ENCODE peak calls at places on chromosome 6, in ten cellular contexts. One of them, this sample, is unnamed.

GRCh38 chr6:11126876-11127275 is 15.4 kb upstream of the ERVFRD-1 start:
- DNase-seq in cardiac fibroblast: peak
- DNase-seq in AG10803: peak
- DNase-seq in AG09309: no peak
- DNase-seq in B cell: no peak
- DNase-seq in breast epithelium: no peak
- DNase-seq in mesothelial cell of epicardium: no peak
- DNase-seq in tibial nerve: no peak
- DNase-seq in H9: peak
- DNase-seq in fibroblast of the aortic adventitia: peak
- DNase-seq in this sample: no peak

GRCh38 chr6:168609026-168609685 is 168.2 kb downstream of the SMOC2 start:
- DNase-seq in H9: no peak
- DNase-seq in AG10803: no peak
- DNase-seq in breast epithelium: no peak
- DNase-seq in mesothelial cell of epicardium: no peak
- DNase-seq in AG09309: no peak
- DNase-seq in fibroblast of the aortic adventitia: no peak
- DNase-seq in cardiac fibroblast: no peak
- DNase-seq in B cell: no peak
- DNase-seq in tibial nerve: no peak
- DNase-seq in this sample: no peak

GRCh38 chr6:36455486-36456027 is 12.8 kb downstream of the KCTD20 start:
- DNase-seq in tibial nerve: no peak
- DNase-seq in breast epithelium: no peak
- DNase-seq in B cell: no peak
- DNase-seq in AG10803: no peak
- DNase-seq in cardiac fibroblast: no peak
- DNase-seq in mesothelial cell of epicardium: no peak
- DNase-seq in AG09309: no peak
- DNase-seq in H9: no peak
- DNase-seq in fibroblast of the aortic adventitia: no peak
- DNase-seq in this sample: no peak

GRCh38 chr6:53465732-53466131 is 79.2 kb downstream of the GCLC start:
- DNase-seq in B cell: no peak
- DNase-seq in AG10803: no peak
- DNase-seq in H9: no peak
- DNase-seq in fibroblast of the aortic adventitia: no peak
- DNase-seq in mesothelial cell of epicardium: no peak
- DNase-seq in breast epithelium: peak
- DNase-seq in AG09309: no peak
- DNase-seq in cardiac fibroblast: no peak
- DNase-seq in tibial nerve: no peak
- DNase-seq in this sample: no peak

GRCh38 chr6:82385102-82385501 is 21.5 kb downstream of the TPBG start:
- DNase-seq in AG09309: no peak
- DNase-seq in B cell: no peak
- DNase-seq in fibroblast of the aortic adventitia: no peak
- DNase-seq in breast epithelium: no peak
- DNase-seq in cardiac fibroblast: no peak
- DNase-seq in mesothelial cell of epicardium: no peak
- DNase-seq in AG10803: no peak
- DNase-seq in H9: no peak
- DNase-seq in tibial nerve: no peak
- DNase-seq in this sample: no peak

GRCh38 chr6:28225056-28225834 is at the start of gene ZSCAN9:
- DNase-seq in cardiac fibroblast: peak
- DNase-seq in B cell: peak
- DNase-seq in AG10803: peak
- DNase-seq in H9: peak
- DNase-seq in tibial nerve: peak
- DNase-seq in breast epithelium: peak
- DNase-seq in mesothelial cell of epicardium: peak
- DNase-seq in AG09309: peak
- DNase-seq in fibroblast of the aortic adventitia: peak
- DNase-seq in this sample: peak

GRCh38 chr6:3237761-3238662 is 10.6 kb upstream of the TUBB2B start:
- DNase-seq in mesothelial cell of epicardium: no peak
- DNase-seq in AG09309: no peak
- DNase-seq in breast epithelium: no peak
- DNase-seq in tibial nerve: no peak
- DNase-seq in AG10803: peak
- DNase-seq in B cell: no peak
- DNase-seq in H9: no peak
- DNase-seq in fibroblast of the aortic adventitia: no peak
- DNase-seq in cardiac fibroblast: no peak
- DNase-seq in this sample: no peak

GRCh38 chr6:49513153-49513989 is 13.6 kb downstream of the GLYATL3 start:
- DNase-seq in AG10803: peak
- DNase-seq in fibroblast of the aortic adventitia: no peak
- DNase-seq in H9: no peak
- DNase-seq in AG09309: no peak
- DNase-seq in B cell: no peak
- DNase-seq in breast epithelium: no peak
- DNase-seq in mesothelial cell of epicardium: no peak
- DNase-seq in cardiac fibroblast: peak
- DNase-seq in tibial nerve: no peak
- DNase-seq in this sample: no peak

GRCh38 chr6:164014716-164015484 is 600.4 kb downstream of the QKI start:
- DNase-seq in AG09309: no peak
- DNase-seq in AG10803: no peak
- DNase-seq in cardiac fibroblast: no peak
- DNase-seq in B cell: no peak
- DNase-seq in H9: no peak
- DNase-seq in fibroblast of the aortic adventitia: no peak
- DNase-seq in breast epithelium: no peak
- DNase-seq in tibial nerve: no peak
- DNase-seq in mesothelial cell of epicardium: no peak
- DNase-seq in this sample: no peak

GRCh38 chr6:168793649-168794048 is 352.7 kb downstream of the SMOC2 start:
- DNase-seq in fibroblast of the aortic adventitia: no peak
- DNase-seq in AG09309: no peak
- DNase-seq in B cell: no peak
- DNase-seq in cardiac fibroblast: no peak
- DNase-seq in mesothelial cell of epicardium: no peak
- DNase-seq in breast epithelium: no peak
- DNase-seq in tibial nerve: no peak
- DNase-seq in H9: no peak
- DNase-seq in AG10803: no peak
- DNase-seq in this sample: no peak

GRCh38 chr6:37618916-37619605 is 78.6 kb downstream of the MDGA1 start:
- DNase-seq in breast epithelium: no peak
- DNase-seq in AG10803: no peak
- DNase-seq in H9: no peak
- DNase-seq in B cell: no peak
- DNase-seq in cardiac fibroblast: no peak
- DNase-seq in fibroblast of the aortic adventitia: no peak
- DNase-seq in tibial nerve: no peak
- DNase-seq in mesothelial cell of epicardium: no peak
- DNase-seq in AG09309: no peak
- DNase-seq in this sample: no peak

GRCh38 chr6:113860165-113860955 is 3.2 kb downstream of the MARCKS start:
- DNase-seq in H9: no peak
- DNase-seq in B cell: no peak
- DNase-seq in mesothelial cell of epicardium: no peak
- DNase-seq in fibroblast of the aortic adventitia: peak
- DNase-seq in tibial nerve: peak
- DNase-seq in AG09309: no peak
- DNase-seq in breast epithelium: no peak
- DNase-seq in AG10803: peak
- DNase-seq in cardiac fibroblast: peak
- DNase-seq in this sample: peak

GRCh38 chr6:113857565-113858066 is 471 bp downstream of the MARCKS start:
- DNase-seq in fibroblast of the aortic adventitia: no peak
- DNase-seq in H9: no peak
- DNase-seq in cardiac fibroblast: no peak
- DNase-seq in AG09309: no peak
- DNase-seq in AG10803: no peak
- DNase-seq in B cell: no peak
- DNase-seq in breast epithelium: no peak
- DNase-seq in tibial nerve: peak
- DNase-seq in mesothelial cell of epicardium: no peak
- DNase-seq in this sample: peak

GRCh38 chr6:113858067-113858604 is 991 bp downstream of the MARCKS start:
- DNase-seq in B cell: peak
- DNase-seq in AG09309: no peak
- DNase-seq in H9: peak
- DNase-seq in fibroblast of the aortic adventitia: peak
- DNase-seq in tibial nerve: peak
- DNase-seq in cardiac fibroblast: peak
- DNase-seq in breast epithelium: peak
- DNase-seq in mesothelial cell of epicardium: no peak
- DNase-seq in AG10803: peak
- DNase-seq in this sample: peak

GRCh38 chr6:113858605-113859348 is 1.6 kb downstream of the MARCKS start:
- DNase-seq in breast epithelium: peak
- DNase-seq in AG10803: peak
- DNase-seq in tibial nerve: peak
- DNase-seq in B cell: peak
- DNase-seq in AG09309: peak
- DNase-seq in mesothelial cell of epicardium: peak
- DNase-seq in cardiac fibroblast: peak
- DNase-seq in fibroblast of the aortic adventitia: peak
- DNase-seq in H9: peak
- DNase-seq in this sample: peak

GRCh38 chr6:113859349-113860164 is 2.4 kb downstream of the MARCKS start:
- DNase-seq in AG09309: no peak
- DNase-seq in fibroblast of the aortic adventitia: peak
- DNase-seq in AG10803: peak
- DNase-seq in H9: peak
- DNase-seq in B cell: no peak
- DNase-seq in mesothelial cell of epicardium: no peak
- DNase-seq in breast epithelium: peak
- DNase-seq in tibial nerve: peak
- DNase-seq in cardiac fibroblast: peak
- DNase-seq in this sample: peak
- TF ChIP-seq CTCF in AG09309: no peak
- TF ChIP-seq CTCF in fibroblast of the aortic adventitia: no peak
- TF ChIP-seq CTCF in AG10803: no peak
- TF ChIP-seq CTCF in H9: no peak
- TF ChIP-seq CTCF in B cell: no peak
- TF ChIP-seq CTCF in mesothelial cell of epicardium: no peak
- TF ChIP-seq CTCF in breast epithelium: no peak
- TF ChIP-seq CTCF in tibial nerve: no peak
- TF ChIP-seq CTCF in cardiac fibroblast: no peak
- TF ChIP-seq CTCF in this sample: no peak

GRCh38 chr6:143510991-143511891 is at the start of gene FUCA2:
- DNase-seq in fibroblast of the aortic adventitia: peak
- DNase-seq in mesothelial cell of epicardium: peak
- DNase-seq in H9: peak
- DNase-seq in tibial nerve: peak
- DNase-seq in AG09309: peak
- DNase-seq in AG10803: peak
- DNase-seq in cardiac fibroblast: peak
- DNase-seq in breast epithelium: peak
- DNase-seq in B cell: peak
- DNase-seq in this sample: peak
- TF ChIP-seq CTCF in fibroblast of the aortic adventitia: peak
- TF ChIP-seq CTCF in mesothelial cell of epicardium: no peak
- TF ChIP-seq CTCF in H9: no peak
- TF ChIP-seq CTCF in tibial nerve: no peak
- TF ChIP-seq CTCF in AG09309: peak
- TF ChIP-seq CTCF in AG10803: no peak
- TF ChIP-seq CTCF in cardiac fibroblast: peak
- TF ChIP-seq CTCF in breast epithelium: no peak
- TF ChIP-seq CTCF in B cell: no peak
- TF ChIP-seq CTCF in this sample: no peak

DNA sequence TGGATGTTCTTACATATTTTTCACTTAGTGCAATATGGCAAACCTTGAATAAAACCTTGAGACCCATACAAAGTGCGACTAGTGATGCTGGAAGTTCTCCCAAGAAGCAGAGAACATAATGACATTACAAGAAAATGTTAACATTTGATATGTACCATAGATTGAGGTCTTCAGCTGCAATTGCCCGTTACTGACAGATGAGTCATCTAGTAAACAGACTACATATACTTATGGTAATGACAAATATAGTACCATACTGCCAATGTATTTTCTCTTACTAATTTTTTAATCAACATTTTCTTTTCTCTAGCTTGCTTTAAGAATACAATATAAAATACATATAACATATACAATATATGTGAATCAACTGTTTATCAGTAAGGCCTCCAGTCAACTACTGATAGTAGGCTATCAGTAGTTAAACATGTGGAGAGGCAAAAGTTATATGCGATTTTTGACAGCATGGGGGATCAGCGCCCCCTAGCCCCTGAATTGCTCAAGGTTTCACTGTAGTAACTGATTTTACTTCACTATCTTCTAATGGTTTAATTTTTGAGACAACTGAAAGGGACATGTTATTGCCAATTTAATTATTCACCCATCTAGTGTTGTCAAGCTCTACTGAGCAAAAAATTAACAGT is 166.7 kb upstream of the ADGRB3 start:
- DNase-seq in cardiac fibroblast: peak
- DNase-seq in AG09309: no peak
- DNase-seq in fibroblast of the aortic adventitia: no peak
- DNase-seq in breast epithelium: no peak
- DNase-seq in B cell: no peak
- DNase-seq in mesothelial cell of epicardium: no peak
- DNase-seq in H9: peak
- DNase-seq in tibial nerve: no peak
- DNase-seq in AG10803: no peak
- DNase-seq in this sample: no peak
- TF ChIP-seq CTCF in cardiac fibroblast: no peak
- TF ChIP-seq CTCF in AG09309: no peak
- TF ChIP-seq CTCF in fibroblast of the aortic adventitia: no peak
- TF ChIP-seq CTCF in breast epithelium: no peak
- TF ChIP-seq CTCF in B cell: no peak
- TF ChIP-seq CTCF in mesothelial cell of epicardium: no peak
- TF ChIP-seq CTCF in H9: peak
- TF ChIP-seq CTCF in tibial nerve: no peak
- TF ChIP-seq CTCF in AG10803: no peak
- TF ChIP-seq CTCF in this sample: peak

GRCh38 chr6:105835373-105835772 is 250.8 kb upstream of the PRDM1 start:
- DNase-seq in AG09309: no peak
- DNase-seq in AG10803: peak
- DNase-seq in mesothelial cell of epicardium: no peak
- DNase-seq in cardiac fibroblast: peak
- DNase-seq in tibial nerve: no peak
- DNase-seq in fibroblast of the aortic adventitia: peak
- DNase-seq in B cell: no peak
- DNase-seq in H9: peak
- DNase-seq in breast epithelium: no peak
- DNase-seq in this sample: no peak
- TF ChIP-seq CTCF in AG09309: peak
- TF ChIP-seq CTCF in AG10803: peak
- TF ChIP-seq CTCF in mesothelial cell of epicardium: no peak
- TF ChIP-seq CTCF in cardiac fibroblast: no peak
- TF ChIP-seq CTCF in tibial nerve: peak
- TF ChIP-seq CTCF in fibroblast of the aortic adventitia: peak
- TF ChIP-seq CTCF in B cell: peak
- TF ChIP-seq CTCF in H9: peak
- TF ChIP-seq CTCF in breast epithelium: no peak
- TF ChIP-seq CTCF in this sample: no peak